ENCODE peak calls at places on chromosomes 12 and 14, in six cellular contexts. L is fibroblast of villous mesenchyme, O is suprapubic skin, F is thyroid gland, S is tibial artery, U is hepatocyte. H is an unnamed sample.

GRCh38 chr12:9509464-9510166 is 98.1 kb downstream of the KLRB1 start:
- DNase-seq in F (no peak), L (no peak), O (no peak), S (no peak), U (no peak), H (peak)

GRCh38 chr14:51873221-51873893 is 12.9 kb downstream of the GNG2 start:
- DNase-seq in U (peak), S (no peak), O (no peak), F (no peak), L (peak), H (peak)

GRCh38 chr12:52975820-52976573 is 27.1 kb downstream of the KRT18 start:
- DNase-seq in L (peak), U (peak), F (peak), S (no peak), O (no peak), H (peak)

GRCh38 chr12:75170786-75171185 is 38.9 kb downstream of the KCNC2 start:
- DNase-seq in U (no peak), L (no peak), S (no peak), O (no peak), F (no peak), H (no peak)

GRCh38 chr14:60815371-60815770 is 80.8 kb downstream of the MNAT1 start:
- DNase-seq in S (no peak), O (no peak), F (no peak), L (no peak), U (no peak), H (no peak)

GRCh38 chr12:113874999-113875561 is 91.0 kb downstream of the RBM19 start:
- DNase-seq in F (no peak), O (no peak), L (peak), S (no peak), U (no peak), H (peak)

GRCh38 chr14:60720962-60721330 is 3.2 kb downstream of the SIX4 start:
- DNase-seq in L (no peak), F (no peak), U (no peak), S (no peak), O (no peak), H (no peak)

GRCh38 chr14:78970677-78971076 is 800.5 kb downstream of the NRXN3 start:
- DNase-seq in O (no peak), L (no peak), S (no peak), F (no peak), U (no peak), H (no peak)

GRCh38 chr12:52029686-52030085 is 21.6 kb upstream of the NR4A1 start:
- DNase-seq in L (peak), O (no peak), F (peak), S (no peak), U (peak), H (no peak)

GRCh38 chr14:58942516-58942915 is 246.0 kb upstream of the DAAM1 start:
- DNase-seq in S (no peak), F (no peak), U (peak), O (no peak), L (peak), H (peak)

GRCh38 chr14:64614992-64615391 is 65.2 kb downstream of the PPP1R36 start:
- DNase-seq in U (no peak), S (no peak), F (no peak), O (no peak), L (no peak), H (no peak)

GRCh38 chr14:34733245-34733644 is 18.9 kb upstream of the CFL2 start:
- DNase-seq in U (no peak), S (no peak), L (peak), O (no peak), F (no peak), H (no peak)

GRCh38 chr14:34104750-34105397 is 154.0 kb upstream of the EGLN3 start:
- DNase-seq in S (no peak), F (no peak), U (no peak), L (no peak), O (no peak), H (no peak)

GRCh38 chr12:113116875-113117274 is 18.7 kb downstream of the RASAL1 start:
- DNase-seq in L (no peak), O (no peak), S (no peak), F (peak), U (no peak), H (no peak)

GRCh38 chr12:102824218-102824835 is 92.7 kb downstream of the PAH start:
- DNase-seq in F (peak), U (peak), O (no peak), S (no peak), L (peak), H (peak)

GRCh38 chr14:87916886-87917275 is 76.1 kb downstream of the GALC start:
- DNase-seq in O (no peak), L (no peak), F (peak), S (no peak), U (no peak), H (no peak)

GRCh38 chr14:23622990-23623389 is 13.2 kb upstream of the DHRS2 start:
- DNase-seq in O (no peak), S (no peak), L (no peak), F (no peak), U (no peak), H (no peak)

GRCh38 chr12:68109444-68110217 is 49.9 kb downstream of the IFNG start:
- DNase-seq in U (no peak), L (no peak), F (no peak), O (no peak), S (no peak), H (no peak)

GRCh38 chr14:102594514-102595175 is 2.2 kb downstream of the RCOR1 start:
- DNase-seq in S (no peak), U (peak), O (no peak), F (peak), L (peak), H (peak)

GRCh38 chr12:50314629-50315312 is 31.5 kb upstream of the LIMA1 start:
- DNase-seq in L (peak), S (no peak), U (peak), O (no peak), F (no peak), H (peak)

GRCh38 chr12:10663869-10664268 is 10.0 kb downstream of the STYK1 start:
- DNase-seq in O (no peak), L (no peak), U (no peak), S (no peak), F (no peak), H (no peak)

GRCh38 chr14:66923251-66923650 is 266.0 kb upstream of the GARIN2 start:
- DNase-seq in L (no peak), F (no peak), O (no peak), S (no peak), U (no peak), H (no peak)

GRCh38 chr12:114774181-114774580 is 90.2 kb upstream of the TBX3 start:
- DNase-seq in U (no peak), S (no peak), L (peak), F (no peak), O (no peak), H (peak)

GRCh38 chr14:90726656-90727055 is 89.6 kb downstream of the TTC7B start:
- DNase-seq in U (peak), O (peak), F (peak), L (peak), S (peak), H (peak)

GRCh38 chr12:118958520-118958919 is 22.8 kb upstream of the SRRM4 start:
- DNase-seq in S (no peak), L (no peak), U (no peak), F (no peak), O (no peak), H (no peak)

GRCh38 chr12:130127527-130127908 is 34.7 kb upstream of the FZD10 start:
- DNase-seq in F (peak), S (peak), U (no peak), L (no peak), O (no peak), H (no peak)

GRCh38 chr14:97039717-97040363 is 242.7 kb downstream of the VRK1 start:
- DNase-seq in O (no peak), U (no peak), L (no peak), S (no peak), F (no peak), H (no peak)

GRCh38 chr12:82605115-82605514 is 81.6 kb upstream of the TMTC2 start:
- DNase-seq in O (no peak), U (no peak), S (no peak), L (no peak), F (no peak), H (no peak)

GRCh38 chr14:29028973-29029582 is 262.5 kb downstream of the FOXG1 start:
- DNase-seq in O (no peak), L (peak), S (no peak), F (no peak), U (peak), H (no peak)

GRCh38 chr12:16555630-16556029 is 50.3 kb downstream of the LMO3 start:
- DNase-seq in U (peak), F (no peak), S (no peak), L (peak), O (no peak), H (peak)

GRCh38 chr12:121579190-121579791 is 1.5 kb downstream of the KDM2B start:
- DNase-seq in S (peak), U (peak), L (no peak), O (peak), F (peak), H (peak)

GRCh38 chr12:3273409-3273853 is 196.3 kb downstream of the TSPAN9 start:
- DNase-seq in O (no peak), L (no peak), S (no peak), U (no peak), F (no peak), H (no peak)

GRCh38 chr12:60072911-60073310 is 477.1 kb downstream of the SLC16A7 start:
- DNase-seq in U (no peak), L (peak), O (no peak), F (no peak), S (no peak), H (peak)

GRCh38 chr14:89571502-89571901 is 154.5 kb upstream of the FOXN3 start:
- DNase-seq in O (no peak), U (no peak), L (no peak), F (no peak), S (no peak), H (no peak)

GRCh38 chr14:38930022-38930421 is 173.0 kb downstream of the SEC23A start:
- DNase-seq in O (no peak), S (no peak), F (no peak), U (no peak), L (no peak), H (no peak)

GRCh38 chr12:116687888-116688287 is 50.0 kb downstream of the SPRING1 start:
- DNase-seq in S (peak), L (no peak), O (no peak), F (no peak), U (peak), H (peak)

GRCh38 chr14:68495101-68495637 is 297.7 kb downstream of the ZFP36L1 start:
- DNase-seq in S (no peak), U (no peak), O (no peak), F (peak), L (no peak), H (no peak)

GRCh38 chr12:127987199-127987901 is 279.6 kb upstream of the TMEM132C start:
- DNase-seq in F (no peak), O (no peak), S (no peak), L (peak), U (no peak), H (no peak)

DNA sequence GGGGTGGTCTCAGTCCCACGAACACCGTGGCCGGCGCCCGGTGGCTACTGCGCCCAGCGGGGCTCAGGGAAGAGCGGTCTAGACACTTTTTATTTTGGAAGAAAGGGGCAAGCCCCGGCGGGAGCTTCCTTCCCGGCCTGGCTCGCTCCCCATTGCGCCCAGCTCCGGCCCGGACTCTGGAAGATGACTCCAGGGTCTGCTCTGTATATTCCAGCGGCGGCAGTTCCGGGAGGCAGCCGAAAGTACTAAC is 225.1 kb upstream of the CRY1 start:
- DNase-seq in L (no peak), U (no peak), O (no peak), F (no peak), S (no peak), H (no peak)
- H3K4me3 ChIP-seq in L (peak), U (peak), O (peak), F (peak), S (peak), H (peak)

DNA sequence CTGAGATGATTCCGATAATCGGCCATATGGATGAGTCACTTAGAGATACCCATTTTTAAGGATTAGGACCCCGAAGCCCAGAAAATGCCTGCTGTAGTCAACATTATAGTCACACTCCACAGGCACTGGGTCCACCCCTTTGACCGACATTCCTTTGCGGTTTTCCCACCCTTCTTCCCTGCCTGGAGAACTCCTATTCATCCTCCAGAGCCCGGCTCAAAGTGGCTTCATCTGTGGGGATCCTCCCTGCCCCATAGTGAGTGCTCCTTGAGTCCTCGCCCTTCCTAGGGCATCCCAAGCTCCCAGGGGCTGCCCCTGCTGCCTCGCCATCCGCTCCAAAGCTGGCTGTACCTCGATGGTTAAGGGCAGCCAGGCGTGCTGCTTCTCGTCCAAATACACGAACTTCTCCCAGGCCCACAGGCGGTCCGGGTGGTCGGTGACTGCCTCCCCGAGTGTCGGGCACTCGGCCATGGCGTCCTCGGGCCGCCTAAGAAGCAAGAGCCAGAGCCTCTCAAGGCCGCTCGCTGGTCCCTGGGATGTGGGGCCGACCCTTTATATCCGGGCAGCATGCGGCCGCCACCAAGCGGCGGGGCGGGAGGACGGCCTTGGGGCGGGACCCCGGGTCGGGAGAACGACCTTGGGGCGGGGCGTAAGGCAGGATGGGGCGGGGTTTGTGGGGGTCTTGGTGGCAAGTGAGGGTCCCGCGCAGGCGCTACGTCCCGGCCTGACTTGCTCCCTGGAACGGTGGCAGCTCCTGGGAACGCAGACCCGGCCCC is at the start of gene TCL1A:
- DNase-seq in S (no peak), U (no peak), L (no peak), F (no peak), O (no peak), H (no peak)
- TF ChIP-seq CTCF in S (no peak), U (no peak), L (no peak), F (no peak), O (no peak), H (no peak)

GRCh38 chr12:96520767-96521166 is 31.4 kb downstream of the CFAP54 start:
- DNase-seq in L (no peak), U (no peak), O (no peak), S (no peak), F (no peak), H (peak)

GRCh38 chr12:96513681-96514080 is 24.3 kb downstream of the CFAP54 start:
- DNase-seq in S (no peak), L (no peak), O (no peak), F (no peak), U (no peak), H (no peak)

GRCh38 chr12:96513166-96513565 is 23.8 kb downstream of the CFAP54 start:
- DNase-seq in L (no peak), O (no peak), S (no peak), U (no peak), F (no peak), H (no peak)

GRCh38 chr12:96514328-96514727 is 25.0 kb downstream of the CFAP54 start:
- DNase-seq in U (no peak), L (no peak), F (peak), S (no peak), O (no peak), H (peak)

DNA sequence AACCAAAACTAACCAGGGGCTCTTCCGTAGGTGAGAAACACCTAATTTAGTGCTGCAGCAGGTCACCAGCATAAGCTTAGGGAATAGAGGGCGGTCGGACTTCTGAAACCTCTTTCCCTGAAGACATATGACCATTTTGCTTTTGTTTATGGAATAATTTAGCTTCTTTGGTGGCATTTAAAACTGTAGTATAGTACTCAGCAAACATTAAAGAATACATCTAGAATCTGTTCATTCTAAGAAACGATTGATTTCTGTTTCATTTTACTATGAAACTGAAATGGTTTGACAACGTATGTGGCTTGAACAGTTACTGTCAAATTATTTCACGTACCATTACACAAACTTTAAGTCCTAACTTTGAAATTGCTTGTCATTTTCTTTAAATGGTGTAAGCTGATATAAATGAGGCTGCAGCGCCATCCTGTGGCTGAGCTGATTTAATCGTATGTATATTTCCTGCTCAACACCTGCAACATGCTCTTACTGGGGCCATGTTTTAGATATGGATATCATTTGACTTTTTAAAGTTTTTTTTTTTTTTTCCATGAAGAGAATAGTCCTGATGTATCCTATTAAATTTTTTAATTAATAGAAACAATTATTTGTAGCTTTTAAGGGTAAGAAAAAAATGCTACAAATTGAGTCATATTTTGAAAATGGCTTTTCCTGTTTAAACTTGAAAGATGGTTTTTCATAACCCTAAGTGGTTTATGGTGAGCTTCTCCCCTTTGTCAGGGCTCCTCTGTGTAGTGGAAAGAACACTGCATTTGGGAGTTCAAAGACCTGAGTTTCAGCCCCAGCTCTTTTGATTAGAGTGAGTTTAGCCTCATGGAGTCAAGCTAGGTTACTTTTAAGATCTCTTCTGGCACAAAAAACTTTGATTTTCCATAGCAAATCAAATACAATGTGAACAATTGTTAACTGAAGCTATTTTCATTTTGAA is 27.4 kb downstream of the CFAP54 start:
- DNase-seq in L (peak), O (peak), U (peak), F (peak), S (peak), H (peak)
- H3K4me3 ChIP-seq in L (no peak), O (no peak), U (no peak), F (no peak), S (no peak), H (no peak)

DNA sequence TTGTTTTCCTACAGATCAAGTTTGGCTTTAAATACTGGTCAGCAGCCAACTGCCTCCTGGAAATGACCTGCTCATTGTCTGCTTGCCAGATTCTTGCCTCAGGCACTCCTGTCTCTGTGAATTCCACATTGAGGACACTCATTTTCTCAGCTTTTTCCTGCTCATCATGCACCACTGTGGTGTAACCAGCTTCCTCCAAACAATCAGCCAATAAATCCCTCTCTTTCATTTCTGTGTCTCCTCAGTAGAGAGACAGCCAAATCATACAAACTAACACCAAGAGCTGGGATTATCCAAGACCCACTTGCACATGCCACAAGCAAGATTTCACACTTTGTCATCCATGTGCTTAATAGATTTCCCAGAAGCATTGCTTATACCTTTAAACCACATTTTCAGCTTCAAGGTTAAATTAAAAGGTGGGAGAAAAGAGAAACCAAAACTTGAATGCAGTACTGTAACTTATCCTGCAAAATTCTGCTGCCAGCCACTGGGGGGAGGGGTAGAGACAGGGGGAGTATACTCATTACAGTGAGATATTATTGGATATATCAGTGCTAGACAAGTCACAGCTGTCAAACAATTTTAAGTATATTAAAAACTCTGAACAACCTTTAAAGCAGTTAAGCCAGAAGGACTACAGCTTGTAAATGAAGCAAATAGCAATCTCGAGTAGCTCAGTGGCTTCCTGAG is 105.0 kb downstream of the PPP2R5E start:
- DNase-seq in O (no peak), L (peak), U (peak), F (peak), S (peak), H (peak)
- TF ChIP-seq CTCF in O (no peak), L (peak), U (peak), F (peak), S (no peak), H (peak)